ENCODE peak calls at places on chromosome 1, in nine cellular contexts. Q is hypothalamus; H is SK-MEL-5; F is left cardiac atrium; U is bronchial epithelial cell; M is left ventricle myocardium superior; L is heart left ventricle; C is ureter; W is stimulated activated CD4-positive, alpha-beta T cell treated with anti-CD3 and anti-CD28 coated beads, Interleukin-4, amount 100 ng/mL, for 48 hours. I is an unnamed sample.

GRCh38 chr1:47725000-47725731 is 272.0 kb downstream of the TRABD2B start:
- DNase-seq in Q (no peak), C (no peak), U (no peak), W (no peak), H (no peak), L (no peak), F (peak), M (peak), I (peak)

GRCh38 chr1:116254001-116254400 is 119.0 kb upstream of the ATP1A1 start:
- DNase-seq in M (no peak), U (no peak), H (no peak), C (no peak), F (no peak), Q (no peak), W (no peak), L (no peak), I (no peak)

GRCh38 chr1:93171549-93172050 is 8.6 kb downstream of the TMED5 start:
- DNase-seq in W (no peak), H (no peak), Q (no peak), L (no peak), F (no peak), M (no peak), U (no peak), C (no peak), I (no peak)

GRCh38 chr1:17673335-17674075 is 81.6 kb upstream of the ACTL8 start:
- DNase-seq in W (no peak), H (no peak), C (no peak), Q (peak), U (no peak), F (no peak), M (no peak), L (no peak), I (no peak)

GRCh38 chr1:194533641-194534040 is 1347.2 kb upstream of the B3GALT2 start:
- DNase-seq in L (no peak), H (no peak), C (no peak), W (no peak), M (no peak), Q (no peak), U (peak), F (no peak), I (no peak)

GRCh38 chr1:48870596-48870995 is 93.9 kb upstream of the BEND5 start:
- DNase-seq in F (no peak), W (no peak), M (no peak), Q (no peak), L (no peak), C (no peak), U (peak), H (peak), I (peak)

GRCh38 chr1:230282157-230282556 is 144.0 kb downstream of the PGBD5 start:
- DNase-seq in F (no peak), Q (no peak), C (no peak), L (no peak), H (no peak), W (no peak), M (no peak), U (no peak), I (peak)

GRCh38 chr1:156767879-156768608 is 709 bp downstream of the PRCC start:
- DNase-seq in Q (no peak), W (no peak), F (peak), M (peak), H (no peak), U (no peak), L (peak), C (no peak), I (peak)

GRCh38 chr1:109270623-109271317 is 12.2 kb downstream of the PSRC1 start:
- DNase-seq in C (no peak), Q (no peak), M (peak), H (no peak), W (no peak), L (no peak), U (no peak), F (no peak), I (no peak)